ENCODE peak calls at places on chromosomes 7 and 10, in ten cellular contexts. Q, I, N, O, A, X, P, U, B and D are unnamed samples.
A peak's percentile ranks its signal among the peaks of the same experiment; 100 is the strongest.

GRCh38 chr7:1554332-1555045 is 1.5 kb downstream of the TMEM184A start:
- DNase-seq in N (no peak), A (no peak), P (no peak), O (no peak), X (no peak), B (no peak), U (no peak), Q (no peak), I (no peak), D (no peak)

GRCh38 chr10:20485554-20485953 is 411.6 kb downstream of the NEBL start:
- DNase-seq in P (no peak), B (no peak), A (no peak), I (no peak), Q (no peak), O (no peak), U (no peak), N (no peak), X (no peak), D (no peak)

GRCh38 chr7:124550036-124550435 is 215.6 kb downstream of the GPR37 start:
- DNase-seq in B (no peak), N (no peak), A (no peak), X (no peak), U (no peak), Q (peak; percentile 18), I (no peak), P (no peak), O (no peak), D (no peak)

GRCh38 chr7:34832020-34832419 is 174.0 kb downstream of the NPSR1 start:
- DNase-seq in N (no peak), U (no peak), A (no peak), X (no peak), O (no peak), B (no peak), I (no peak), P (no peak), Q (no peak), D (no peak)

GRCh38 chr10:76583711-76584161 is 1053.9 kb downstream of the KCNMA1 start:
- DNase-seq in U (peak; percentile 85), B (no peak), Q (peak; percentile 95), O (no peak), A (no peak), X (peak; percentile 84), I (no peak), N (peak; percentile 3), P (no peak), D (no peak)

GRCh38 chr10:104037261-104037951 is 48.3 kb downstream of the COL17A1 start:
- DNase-seq in P (no peak), A (no peak), I (no peak), B (no peak), N (no peak), O (no peak), U (no peak), Q (no peak), X (no peak), D (no peak)

GRCh38 chr7:21426286-21426957 is 1.5 kb upstream of the SP4 start:
- DNase-seq in Q (peak; percentile 16), A (peak; percentile 25), I (no peak), O (peak; percentile 42), P (no peak), U (no peak), X (peak; percentile 31), B (no peak), N (no peak), D (no peak)

GRCh38 chr7:36967387-36967786 is 243.1 kb upstream of the AOAH start:
- DNase-seq in A (peak; percentile 76), O (peak; percentile 71), I (no peak), U (peak; percentile 19), N (peak; percentile 87), X (peak; percentile 82), B (peak; percentile 78), Q (peak; percentile 66), P (peak; percentile 53), D (peak; percentile 58)

GRCh38 chr10:59513558-59513957 is 151.2 kb upstream of the FAM13C start:
- DNase-seq in N (no peak), A (no peak), P (no peak), B (no peak), Q (no peak), U (no peak), I (no peak), O (no peak), X (peak; percentile 60), D (no peak)

GRCh38 chr10:72229261-72230251 is 13.5 kb upstream of the ASCC1 start:
- DNase-seq in O (no peak), I (no peak), Q (peak; percentile 51), N (no peak), A (no peak), B (no peak), X (peak; percentile 78), P (no peak), U (no peak), D (no peak)

GRCh38 chr10:56583316-56583715 is 222.3 kb upstream of the ZWINT start:
- DNase-seq in O (no peak), I (no peak), U (no peak), Q (no peak), A (no peak), N (no peak), P (no peak), X (no peak), B (no peak), D (no peak)

GRCh38 chr10:88048312-88048711 is 184.9 kb downstream of the PTEN start:
- DNase-seq in O (no peak), B (no peak), U (no peak), Q (peak; percentile 25), X (no peak), N (no peak), I (no peak), P (no peak), A (no peak), D (no peak)

GRCh38 chr7:45689797-45690761 is 115.9 kb downstream of the ADCY1 start:
- DNase-seq in U (no peak), P (no peak), I (peak; percentile 64), X (no peak), N (no peak), O (no peak), A (no peak), Q (no peak), B (no peak), D (peak; percentile 25)

DNA sequence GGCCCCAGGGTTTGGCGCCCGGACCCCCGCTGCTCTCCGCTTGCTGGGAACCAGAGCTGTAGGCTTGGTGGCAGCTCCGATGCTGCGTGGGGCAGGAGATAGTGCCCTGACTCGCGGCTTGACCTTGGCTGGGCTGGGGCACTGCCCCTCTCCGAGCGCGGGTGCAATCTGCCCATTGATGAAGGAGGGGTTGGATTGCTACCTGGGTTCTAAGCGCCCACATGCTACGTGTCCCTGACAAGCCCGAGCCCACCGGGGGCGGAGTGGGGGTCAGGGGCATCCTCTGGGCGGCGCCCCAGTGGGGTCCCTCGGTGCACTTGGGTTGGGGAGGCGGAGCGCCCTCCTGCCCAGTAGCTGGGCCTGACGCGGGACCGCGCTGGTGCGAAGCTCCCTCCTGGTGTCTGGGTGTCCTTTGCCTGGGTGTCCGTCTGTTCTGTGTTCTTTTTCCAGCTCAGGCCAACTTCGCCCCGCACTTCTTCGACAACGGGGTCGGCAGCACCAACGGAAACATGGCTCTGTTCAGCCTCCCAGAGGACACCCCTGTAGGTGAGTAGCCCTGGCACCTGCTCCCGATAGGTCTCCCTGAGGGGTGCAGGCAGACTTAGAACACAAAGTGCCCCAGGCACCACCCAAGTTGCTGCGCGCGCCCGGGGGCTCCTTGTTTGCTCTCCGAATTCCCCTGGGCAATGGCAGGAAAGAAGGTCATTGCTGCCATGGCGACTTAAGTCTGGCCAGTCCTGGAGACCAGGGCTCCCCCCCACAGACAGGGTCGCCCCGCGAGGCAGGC is 900 bp downstream of the CDHR1 start:
- DNase-seq in B (no peak), X (no peak), P (no peak), I (peak; percentile 80), Q (no peak), A (no peak), O (no peak), U (no peak), N (no peak), D (no peak)
- H3K4me3 ChIP-seq in B (no peak overlapping the region), X (peak overlapping the region; percentile 43), P (peak overlapping the region; percentile 38), I (peak overlapping the region; percentile 55), Q (no peak overlapping the region), A (peak overlapping the region; percentile 83), O (peak overlapping the region; percentile 53), U (no peak overlapping the region), N (peak overlapping the region; percentile 71), D (no peak overlapping the region)

DNA sequence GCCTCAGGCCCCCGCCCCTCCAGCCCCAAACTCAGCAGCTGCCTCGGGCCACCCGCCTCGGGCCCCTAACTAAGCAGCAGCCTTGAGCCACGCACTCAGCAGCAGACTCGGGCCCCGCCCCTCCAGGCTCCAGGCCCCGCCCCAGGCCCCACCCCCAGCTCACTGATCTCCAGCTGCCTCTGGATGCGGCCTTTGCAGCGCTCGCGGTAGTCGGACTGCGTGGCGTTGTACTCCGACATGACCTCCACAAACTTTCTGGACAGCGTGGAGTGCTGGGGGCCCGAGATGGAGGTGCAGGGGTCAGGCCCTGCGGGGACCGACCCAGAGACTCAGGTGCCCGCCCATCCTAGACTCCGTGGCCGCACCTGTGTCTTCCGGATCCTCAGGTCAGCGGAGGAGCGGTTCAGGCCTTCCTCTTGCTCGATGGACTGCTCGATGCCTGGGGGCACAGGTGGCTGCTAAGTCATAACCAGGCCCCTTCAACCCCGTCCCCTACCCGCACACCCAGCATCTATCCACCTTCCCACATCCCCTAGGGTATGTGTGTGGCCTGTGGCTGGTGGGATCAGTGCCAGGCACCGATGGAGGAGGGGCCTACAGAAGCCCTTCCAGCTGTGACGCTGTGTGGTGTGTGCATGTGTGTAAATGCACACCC is 15.4 kb downstream of the STX1A start:
- DNase-seq in X (peak; percentile 56), U (no peak), I (peak; percentile 80), Q (no peak), N (peak; percentile 95), P (no peak), A (peak; percentile 47), O (no peak), B (no peak), D (peak; percentile 35)
- H3K4me3 ChIP-seq in X (no peak overlapping the region), U (no peak overlapping the region), I (peak overlapping the region; percentile 35), Q (no peak overlapping the region), N (no peak overlapping the region), P (peak overlapping the region; percentile 15), A (no peak overlapping the region), O (no peak overlapping the region), B (no peak overlapping the region), D (no peak overlapping the region)

GRCh38 chr10:132394936-132395703 is 1.9 kb upstream of the PWWP2B start:
- DNase-seq in I (peak; percentile 82), B (no peak), Q (no peak), O (no peak), U (no peak), A (no peak), P (no peak), X (no peak), N (no peak), D (peak; percentile 29)
- H3K4me3 ChIP-seq in I (peak overlapping the region; percentile 88), B (no peak overlapping the region), Q (no peak overlapping the region), O (no peak overlapping the region), U (no peak overlapping the region), A (no peak overlapping the region), P (peak overlapping the region; percentile 99), X (no peak overlapping the region), N (no peak overlapping the region), D (no peak overlapping the region)

DNA sequence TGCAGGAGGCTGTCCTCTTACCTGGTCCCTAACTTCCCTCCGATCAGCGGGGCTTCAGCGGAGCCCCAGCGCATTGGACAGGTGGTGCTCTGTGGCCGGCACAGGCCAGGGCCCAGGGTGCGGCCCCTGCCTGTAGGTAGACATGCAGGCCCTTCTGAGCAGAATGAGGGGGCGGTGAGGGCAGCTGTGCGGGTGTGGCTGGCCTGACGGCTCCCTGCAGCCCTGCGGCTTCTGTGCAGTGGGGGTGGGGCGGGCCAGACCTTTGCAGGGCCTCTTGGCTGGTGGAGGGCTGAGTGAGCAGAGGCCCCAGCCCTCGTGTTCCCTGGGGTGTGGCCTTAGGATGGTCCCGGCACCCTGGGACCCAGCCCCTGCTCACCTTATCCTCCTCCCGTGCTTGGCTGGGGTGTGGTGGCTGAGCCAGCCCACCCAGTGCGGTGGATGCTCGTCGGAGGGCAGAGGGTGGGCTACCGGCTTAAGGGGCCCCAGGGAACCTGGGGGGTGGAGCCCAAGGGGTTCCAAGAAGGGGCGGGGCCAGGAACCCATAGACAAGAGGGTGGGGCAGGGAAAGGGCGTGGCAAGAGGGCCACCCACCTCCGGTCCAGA is 175.2 kb upstream of the TNRC18 start:
- DNase-seq in B (no peak), Q (no peak), I (no peak), N (peak; percentile 47), A (no peak), X (peak; percentile 33), O (no peak), P (no peak), U (no peak), D (no peak)
- H3K4me3 ChIP-seq in B (peak overlapping the region; percentile 16), Q (peak overlapping the region; percentile 15), I (no peak overlapping the region), N (no peak overlapping the region), A (no peak overlapping the region), X (no peak overlapping the region), O (no peak overlapping the region), P (no peak overlapping the region), U (peak overlapping the region; percentile 20), D (no peak overlapping the region)